ENCODE peak calls at places on chromosomes 5 and 9, in five cellular contexts. D is cardiac muscle cell, U is Panc1, T is left ventricle myocardium inferior, J is aorta. I is an unnamed sample. For H3K4me1, the result is how much of the 10 kb centered on the place peaks cover.

GRCh38 chr5:69467442-69468225 is 25.0 kb upstream of the OCLN start:
- DNase-seq in D (peak), U (no peak), J (no peak), T (no peak), I (no peak)

GRCh38 chr5:149240354-149240998 is 31.2 kb upstream of the AFAP1L1 start:
- DNase-seq in J (no peak), D (no peak), T (no peak), U (no peak), I (no peak)

GRCh38 chr5:2320611-2321010 is 430.9 kb downstream of the IRX2 start:
- DNase-seq in J (no peak), D (no peak), U (no peak), T (no peak), I (no peak)

GRCh38 chr9:4955836-4956235 is 29.2 kb upstream of the JAK2 start:
- DNase-seq in D (peak), J (no peak), U (no peak), T (no peak), I (no peak)

GRCh38 chr9:27162045-27162444 is 53.0 kb downstream of the TEK start:
- DNase-seq in T (no peak), U (no peak), D (peak), J (no peak), I (no peak)

GRCh38 chr5:88882321-88883038 is 504 bp downstream of the MEF2C start:
- DNase-seq in D (peak), T (no peak), U (no peak), J (no peak), I (no peak)

GRCh38 chr5:474826-475661 is 32.1 kb downstream of the EXOC3 start:
- DNase-seq in T (peak), J (peak), D (peak), U (no peak), I (no peak)

GRCh38 chr5:153629496-153629895 is 139.0 kb downstream of the GRIA1 start:
- DNase-seq in D (peak), J (no peak), T (no peak), U (no peak), I (no peak)

GRCh38 chr9:93464876-93465275 is 11.5 kb upstream of the FAM120AOS start:
- DNase-seq in U (no peak), D (no peak), J (no peak), T (no peak), I (no peak)

GRCh38 chr9:73911814-73912213 is 585.3 kb upstream of the RORB start:
- DNase-seq in U (no peak), D (no peak), J (no peak), T (no peak), I (no peak)

GRCh38 chr5:164581889-164582288 is 1076.5 kb downstream of the MAT2B start:
- DNase-seq in T (no peak), D (no peak), U (no peak), J (no peak), I (no peak)

GRCh38 chr9:128250839-128251558 is 24.8 kb downstream of the GOLGA2 start:
- DNase-seq in U (no peak), J (no peak), T (no peak), D (no peak), I (no peak)

GRCh38 chr9:137396227-137396626 is 26.7 kb downstream of the EXD3 start:
- DNase-seq in U (no peak), J (no peak), T (no peak), D (peak), I (no peak)

GRCh38 chr9:87594662-87595061 is 97.0 kb downstream of the DAPK1 start:
- DNase-seq in U (no peak), D (no peak), T (no peak), J (no peak), I (no peak)

GRCh38 chr9:87599901-87600610 is 102.4 kb downstream of the DAPK1 start:
- DNase-seq in J (no peak), D (peak), T (no peak), U (no peak), I (no peak)

GRCh38 chr9:87595605-87596004 is 97.9 kb downstream of the DAPK1 start:
- DNase-seq in U (no peak), T (no peak), D (no peak), J (no peak), I (no peak)

GRCh38 chr9:87596862-87597261 is 99.2 kb downstream of the DAPK1 start:
- DNase-seq in D (peak), J (no peak), U (no peak), T (peak), I (no peak)

DNA sequence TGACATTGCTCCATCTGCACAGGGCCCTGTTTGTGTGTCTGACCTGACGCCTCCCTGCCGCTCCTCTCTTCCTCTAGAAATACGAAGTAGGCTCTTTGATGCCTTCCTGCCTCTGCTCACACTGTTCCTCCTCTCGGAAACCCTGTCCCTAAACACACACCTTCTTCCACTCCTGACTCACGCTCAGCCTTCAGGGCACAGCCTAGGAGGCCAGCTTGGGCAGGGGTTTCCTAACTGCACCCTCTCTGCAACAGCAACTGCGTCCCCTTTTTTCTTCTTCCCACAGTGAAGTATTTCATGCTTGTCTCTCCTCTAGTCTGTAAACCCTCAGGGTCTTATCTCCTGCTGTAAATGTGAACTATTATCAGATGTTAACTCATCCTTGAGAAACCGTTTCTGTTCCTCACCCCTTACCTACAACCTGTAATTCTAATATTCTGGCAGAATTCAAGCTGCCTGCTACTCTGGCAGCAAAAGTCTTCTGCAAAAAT is 100.1 kb downstream of the DAPK1 start:
- DNase-seq in J (no peak), U (no peak), T (no peak), D (no peak), I (no peak)
- H3K4me1 ChIP-seq in J (under half), U (under half), T (half or more), D (under half), I (under half)

GRCh38 chr5:151678713-151679112 is 8.0 kb downstream of the SPARC start:
- DNase-seq in J (no peak), U (no peak), D (no peak), T (no peak), I (no peak)
- H3K4me3 ChIP-seq in J (no peak), U (no peak), D (no peak), T (peak), I (no peak)

DNA sequence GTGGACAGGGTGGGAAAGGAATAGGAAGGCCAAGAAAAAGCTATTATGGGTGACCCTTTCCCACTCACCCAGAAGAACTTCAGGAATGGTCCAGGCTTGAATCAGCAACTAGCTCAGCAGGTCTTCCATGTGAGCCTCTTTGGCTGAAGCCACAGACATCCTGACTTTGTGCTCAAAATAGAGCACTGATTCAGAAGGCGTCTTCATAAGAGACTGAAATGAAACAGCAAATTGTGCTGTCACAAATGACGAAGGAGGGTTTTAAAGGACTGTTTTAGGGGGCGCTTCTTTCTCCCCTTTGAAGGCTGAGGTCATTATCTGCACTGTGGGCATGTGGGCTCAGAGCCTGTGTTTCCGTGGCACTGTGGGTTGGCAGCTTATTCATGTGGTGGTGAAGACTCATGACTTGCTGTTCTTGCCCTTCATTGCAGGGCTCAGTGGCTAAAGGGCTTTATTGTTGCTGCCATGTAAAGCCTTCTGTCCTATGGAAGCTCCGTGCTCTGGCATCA is 65.8 kb upstream of the NFIL3 start:
- DNase-seq in J (no peak), D (no peak), T (no peak), U (no peak), I (no peak)
- H3K4me1 ChIP-seq in J (under half), D (under half), T (under half), U (under half), I (under half)

GRCh38 chr5:141398608-141399007 is 861 bp downstream of the PCDHGB5 start:
- DNase-seq in T (no peak), D (no peak), U (no peak), J (no peak), I (no peak)
- H3K4me3 ChIP-seq in T (peak), D (no peak), U (no peak), J (no peak), I (no peak)

DNA sequence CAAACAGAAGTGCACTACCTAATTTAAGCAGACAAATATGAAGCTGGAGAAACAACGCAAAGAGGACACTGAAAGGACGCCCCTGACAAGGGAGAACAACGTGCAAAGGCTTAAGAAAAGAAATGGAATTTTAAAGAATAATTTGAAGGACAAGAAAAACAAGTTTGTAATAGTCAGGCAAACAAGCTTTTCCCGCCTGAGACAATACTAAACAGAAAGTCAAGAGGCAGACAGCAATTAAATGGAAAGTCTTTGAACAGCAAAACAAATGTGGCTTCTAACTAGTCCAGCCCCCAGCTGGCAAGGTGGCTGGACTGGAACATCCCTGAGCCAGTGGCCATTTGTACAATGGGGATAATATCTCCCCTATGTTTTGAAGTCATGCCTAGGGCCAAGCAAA is 63.3 kb downstream of the SIL1 start:
- DNase-seq in D (no peak), U (no peak), J (no peak), T (no peak), I (no peak)
- H3K4me1 ChIP-seq in D (under half), U (under half), J (under half), T (half or more), I (under half)

DNA sequence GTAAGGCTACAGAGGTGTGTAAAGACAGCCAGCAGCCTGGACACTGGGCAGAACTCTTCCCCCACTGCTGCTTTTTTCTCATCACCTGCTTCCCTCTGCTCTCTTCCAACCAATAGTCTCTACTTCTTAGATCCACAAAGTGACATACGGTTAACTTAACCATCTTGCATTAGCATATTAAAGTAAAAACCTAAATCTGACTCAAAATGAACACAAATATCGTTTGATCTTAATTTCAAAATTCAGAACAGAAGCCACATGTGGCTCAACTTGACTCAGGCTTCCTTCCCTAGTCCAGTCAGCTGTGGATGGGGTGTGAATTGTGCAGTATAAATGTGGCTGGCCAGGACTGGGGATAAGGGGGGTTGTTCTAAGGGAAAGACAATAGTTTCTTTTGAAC is 114.3 kb downstream of the STARD4 start:
- DNase-seq in J (no peak), D (no peak), U (no peak), T (no peak), I (no peak)
- H3K4me3 ChIP-seq in J (no peak), D (no peak), U (no peak), T (no peak), I (no peak)

DNA sequence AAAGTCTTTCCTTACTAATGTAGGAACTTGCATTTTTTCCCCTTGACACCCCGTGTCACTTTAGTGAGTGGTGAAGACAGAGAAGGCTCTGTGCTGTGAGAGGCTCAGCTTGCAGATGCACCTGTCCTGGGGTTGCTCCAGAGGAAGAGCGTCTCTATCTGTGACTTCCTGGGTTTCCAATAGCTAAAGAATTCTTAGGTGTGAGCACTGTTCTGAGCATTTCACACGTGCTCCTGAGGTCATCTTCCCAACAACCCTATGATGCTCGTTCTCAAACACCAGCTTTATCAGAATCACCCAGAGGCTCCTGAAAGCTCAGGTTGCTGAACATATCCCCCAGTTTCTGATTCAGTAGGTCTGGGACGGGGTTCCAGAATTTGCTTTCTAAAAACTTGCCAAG is 6.4 kb upstream of the CTSV start:
- DNase-seq in U (no peak), T (no peak), D (no peak), J (no peak), I (no peak)
- H3K4me1 ChIP-seq in U (under half), T (under half), D (under half), J (under half), I (under half)

DNA sequence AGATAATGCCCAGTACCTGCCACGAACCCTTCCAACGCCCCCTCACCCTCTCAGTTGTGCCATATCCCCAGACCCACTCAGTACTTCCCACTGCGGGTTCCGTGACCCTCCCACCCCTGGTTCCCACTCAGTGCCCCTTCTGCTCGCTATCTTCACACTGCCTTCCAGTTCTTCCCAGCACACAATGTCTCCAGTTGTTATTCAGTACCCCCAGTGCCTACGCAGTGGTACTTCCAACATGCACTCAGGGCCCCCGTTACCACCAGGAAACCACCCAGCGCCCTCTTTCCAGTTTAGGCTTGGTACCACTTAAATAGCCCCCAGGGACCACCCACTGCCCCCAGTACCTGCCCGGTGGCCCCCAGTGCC is 30.6 kb upstream of the PSD2 start:
- DNase-seq in U (no peak), D (no peak), J (no peak), T (no peak), I (no peak)
- H3K4me3 ChIP-seq in U (no peak), D (no peak), J (no peak), T (peak), I (no peak)